ENCODE peak calls at places on chromosomes 16 and 17, in seven cellular contexts. E is RPMI8226; W is MG63; N is stimulated activated CD8-positive, alpha-beta memory T cell treated with anti-CD3 and anti-CD28 coated beads, Interleukin-15, amount 100 ng/mL, for 24 hours; H is H54; X is GF-D8; F is activated T-helper 1 cell treated with Interleukin-2 at 50 U/mL for 16 hours. A is an unnamed sample.

GRCh38 chr17:18327093-18327492 is 12.0 kb downstream of the SMCR8 start:
- DNase-seq in H (no peak), F (no peak), N (no peak), E (no peak), W (no peak), X (no peak), A (no peak)

GRCh38 chr16:70740919-70741778 is 55.3 kb upstream of the MTSS2 start:
- DNase-seq in F (no peak), E (no peak), N (no peak), H (no peak), X (no peak), W (peak; percentile 81), A (no peak)

GRCh38 chr17:66730497-66730923 is 104.4 kb upstream of the CACNG5 start:
- DNase-seq in E (no peak), W (no peak), N (no peak), X (peak; percentile 12), F (no peak), H (no peak), A (no peak)

GRCh38 chr17:1078062-1078711 is 81.3 kb downstream of the TIMM22 start:
- DNase-seq in F (no peak), W (no peak), X (no peak), N (no peak), E (peak; percentile 85), H (no peak), A (no peak)

GRCh38 chr16:16021988-16022682 is 72.7 kb downstream of the ABCC1 start:
- DNase-seq in N (no peak), H (peak; percentile 89), E (no peak), X (peak; percentile 31), W (peak; percentile 100), F (no peak), A (no peak)

GRCh38 chr16:73976661-73977060 is 320.0 kb upstream of the PSMD7 start:
- DNase-seq in F (no peak), H (no peak), N (no peak), E (no peak), X (no peak), W (no peak), A (no peak)

GRCh38 chr16:58510097-58510775 is 5.1 kb upstream of the SETD6 start:
- DNase-seq in E (no peak), F (no peak), X (no peak), W (no peak), H (no peak), N (no peak), A (peak; percentile 27)

GRCh38 chr16:60225541-60225940 is 1491.4 kb upstream of the GOT2 start:
- DNase-seq in N (no peak), W (no peak), X (no peak), E (no peak), F (no peak), H (no peak), A (no peak)

GRCh38 chr17:56185905-56186783 is 32.9 kb downstream of the ANKFN1 start:
- DNase-seq in X (no peak), N (no peak), F (no peak), W (peak; percentile 62), H (peak; percentile 30), E (no peak), A (no peak)

GRCh38 chr17:48597775-48598631 is 4.4 kb upstream of the HOXB5 start:
- DNase-seq in X (no peak), E (peak; percentile 62), W (peak; percentile 88), F (no peak), H (no peak), N (no peak), A (no peak)

GRCh38 chr16:28298511-28298878 is 6.2 kb downstream of the SBK1 start:
- DNase-seq in F (no peak), E (no peak), W (no peak), X (no peak), H (no peak), N (no peak), A (no peak)

GRCh38 chr17:62017912-62018311 is 47.2 kb downstream of the MED13 start:
- DNase-seq in X (no peak), H (peak; percentile 9), F (no peak), W (no peak), E (no peak), N (no peak), A (no peak)

GRCh38 chr17:11284811-11285210 is 43.8 kb downstream of the SHISA6 start:
- DNase-seq in E (no peak), X (no peak), W (no peak), H (no peak), N (no peak), F (no peak), A (no peak)

GRCh38 chr16:10606607-10607006 is 26.2 kb upstream of the EMP2 start:
- DNase-seq in X (no peak), F (no peak), N (no peak), H (no peak), W (no peak), E (no peak), A (no peak)

GRCh38 chr17:59707182-59707970 is at the start of the genes PTRH2 and VMP1:
- DNase-seq in N (peak; percentile 76), E (peak; percentile 99), X (peak; percentile 98), W (peak; percentile 100), F (peak; percentile 80), H (peak; percentile 87), A (peak; percentile 72)

GRCh38 chr17:28928061-28928460 is 23.3 kb downstream of the PHF12 start:
- DNase-seq in E (no peak), X (no peak), H (no peak), F (no peak), W (peak; percentile 72), N (no peak), A (no peak)

GRCh38 chr16:56019274-56019673 is 144.1 kb upstream of the CES5A start:
- DNase-seq in W (no peak), F (no peak), X (no peak), H (no peak), E (no peak), N (no peak), A (no peak)

GRCh38 chr16:78490847-78491246 is 391.4 kb downstream of the WWOX start:
- DNase-seq in H (peak; percentile 26), X (no peak), F (no peak), E (no peak), N (no peak), W (peak; percentile 77), A (no peak)

GRCh38 chr16:21656795-21657768 is 4.7 kb upstream of the IGSF6 start:
- DNase-seq in F (no peak), W (no peak), N (no peak), X (no peak), H (peak; percentile 49), E (peak; percentile 74), A (peak; percentile 31)

GRCh38 chr16:10992797-10993196 is 48.4 kb downstream of the CLEC16A start:
- DNase-seq in E (no peak), H (peak; percentile 72), F (no peak), W (peak; percentile 91), N (no peak), X (no peak), A (no peak)

GRCh38 chr17:72349508-72350472 is 229.0 kb downstream of the SOX9 start:
- DNase-seq in E (no peak), W (no peak), F (no peak), X (no peak), N (no peak), H (no peak), A (no peak)

GRCh38 chr16:11977206-11978041 is 890 bp downstream of the SNX29 start:
- DNase-seq in F (no peak), W (peak; percentile 72), N (no peak), X (no peak), E (peak; percentile 29), H (peak; percentile 80), A (no peak)

GRCh38 chr16:65875362-65876199 is 490.9 kb upstream of the CDH5 start:
- DNase-seq in E (no peak), F (no peak), H (no peak), W (no peak), X (no peak), N (no peak), A (no peak)

GRCh38 chr17:56678249-56679144 is 85.0 kb downstream of the NOG start:
- DNase-seq in F (no peak), E (no peak), H (no peak), X (no peak), N (no peak), W (peak; percentile 15), A (no peak)

GRCh38 chr17:7763919-7764318 is 46.4 kb downstream of the DNAH2 start:
- DNase-seq in W (no peak), X (no peak), F (no peak), N (no peak), H (no peak), E (no peak), A (no peak)

GRCh38 chr17:18315498-18316360 is 636 bp downstream of the SMCR8 start:
- DNase-seq in W (no peak), F (peak; percentile 11), N (peak; percentile 13), X (peak; percentile 42), E (peak; percentile 22), H (no peak), A (peak; percentile 26)

GRCh38 chr16:70638814-70639792 is 7.3 kb upstream of the IL34 start:
- DNase-seq in N (no peak), F (no peak), H (no peak), E (peak; percentile 31), W (no peak), X (no peak), A (no peak)

GRCh38 chr16:57284206-57284951 is at the start of gene PLLP:
- DNase-seq in W (peak; percentile 63), N (no peak), E (peak; percentile 43), F (no peak), X (no peak), H (peak; percentile 61), A (peak; percentile 19)

GRCh38 chr16:66484453-66485213 is 57.5 kb downstream of the BEAN1 start:
- DNase-seq in E (peak; percentile 49), X (peak; percentile 4), F (no peak), W (no peak), H (no peak), N (no peak), A (no peak)

GRCh38 chr17:57675427-57675826 is 69.7 kb downstream of the CCDC182 start:
- DNase-seq in H (no peak), X (no peak), F (no peak), N (no peak), W (no peak), E (no peak), A (no peak)

GRCh38 chr16:51640196-51640595 is 489.1 kb upstream of the SALL1 start:
- DNase-seq in F (no peak), H (no peak), W (no peak), E (no peak), N (no peak), X (no peak), A (no peak)

GRCh38 chr16:22670044-22670536 is 143.9 kb upstream of the HS3ST2 start:
- DNase-seq in H (no peak), X (no peak), F (no peak), N (no peak), E (no peak), W (no peak), A (no peak)

GRCh38 chr17:2337811-2338657 is 733 bp downstream of the SGSM2 start:
- DNase-seq in F (peak; percentile 48), H (peak; percentile 69), X (no peak), W (peak; percentile 63), E (peak; percentile 49), N (peak; percentile 8), A (peak; percentile 35)

GRCh38 chr17:16425202-16425601 is 9.8 kb downstream of the TRPV2 start:
- DNase-seq in X (no peak), E (no peak), H (no peak), N (no peak), F (no peak), W (no peak), A (no peak)

A was measured in CD4-positive, alpha-beta T cell.